ENCODE peak calls at places on chromosomes 12 and 14, in seven cellular contexts. M, R, W, Y, P, Q and B are unnamed samples.
A peak's percentile ranks its signal among the peaks of the same experiment; 100 is the strongest.

GRCh38 chr14:85428926-85429325 is 101.0 kb upstream of the FLRT2 start:
- DNase-seq in M (no peak), R (no peak), W (no peak), Y (no peak), P (no peak), Q (no peak), B (no peak)

GRCh38 chr14:53153702-53154112 is 584 bp upstream of the DDHD1 start:
- DNase-seq in M (no peak), R (no peak), W (no peak), Y (no peak), P (no peak), Q (no peak), B (no peak)

GRCh38 chr14:89158701-89159100 is 258.3 kb downstream of the FOXN3 start:
- DNase-seq in M (no peak), R (no peak), W (no peak), Y (no peak), P (no peak), Q (no peak), B (no peak)

GRCh38 chr12:27970391-27970980 is 2.0 kb downstream of the PTHLH start:
- DNase-seq in M (peak; percentile 50), R (no peak), W (peak; percentile 18), Y (no peak), P (no peak), Q (peak; percentile 64), B (peak; percentile 74)

GRCh38 chr12:31118831-31119530 is 45.3 kb downstream of the DDX11 start:
- DNase-seq in M (peak; percentile 48), R (peak; percentile 12), W (peak; percentile 71), Y (no peak), P (peak; percentile 45), Q (peak; percentile 61), B (no peak)

GRCh38 chr12:94570161-94570560 is 80.2 kb downstream of the TMCC3 start:
- DNase-seq in M (no peak), R (peak; percentile 8), W (no peak), Y (no peak), P (no peak), Q (no peak), B (no peak)

GRCh38 chr14:75967866-75968265 is 13.9 kb downstream of the TGFB3 start:
- DNase-seq in M (no peak), R (no peak), W (no peak), Y (no peak), P (no peak), Q (no peak), B (no peak)

GRCh38 chr12:7503686-7504085 is at the start of gene CD163:
- DNase-seq in M (no peak), R (no peak), W (no peak), Y (no peak), P (no peak), Q (no peak), B (no peak)

GRCh38 chr12:107568718-107569117 is 116.9 kb upstream of the PWP1 start:
- DNase-seq in M (no peak), R (no peak), W (no peak), Y (no peak), P (no peak), Q (no peak), B (no peak)

GRCh38 chr12:27616356-27617150 is 79.7 kb upstream of the REP15 start:
- DNase-seq in M (no peak), R (no peak), W (no peak), Y (no peak), P (no peak), Q (no peak), B (no peak)

GRCh38 chr14:51539571-51540037 is 112.1 kb upstream of the FRMD6 start:
- DNase-seq in M (no peak), R (no peak), W (no peak), Y (no peak), P (no peak), Q (no peak), B (no peak)

GRCh38 chr14:73025544-73025943 is 1.4 kb downstream of the ZFYVE1 start:
- DNase-seq in M (no peak), R (no peak), W (no peak), Y (no peak), P (no peak), Q (no peak), B (no peak)

GRCh38 chr12:115946867-115947695 is 330.4 kb downstream of the MED13L start:
- DNase-seq in M (no peak), R (no peak), W (no peak), Y (no peak), P (no peak), Q (no peak), B (no peak)

GRCh38 chr12:62847709-62848108 is 87.2 kb downstream of the PPM1H start:
- DNase-seq in M (no peak), R (no peak), W (no peak), Y (no peak), P (no peak), Q (no peak), B (no peak)

GRCh38 chr12:49622501-49623141 is 740 bp upstream of the PRPF40B start:
- DNase-seq in M (peak; percentile 68), R (no peak), W (peak; percentile 48), Y (peak; percentile 57), P (peak; percentile 39), Q (no peak), B (no peak)

GRCh38 chr14:29240046-29240445 is 473.5 kb downstream of the FOXG1 start:
- DNase-seq in M (no peak), R (no peak), W (no peak), Y (no peak), P (no peak), Q (no peak), B (no peak)

GRCh38 chr12:80183939-80184338 is 84.6 kb downstream of the OTOGL start:
- DNase-seq in M (no peak), R (no peak), W (no peak), Y (no peak), P (no peak), Q (no peak), B (no peak)

GRCh38 chr12:17372508-17372907 is 717.5 kb downstream of the RERGL start:
- DNase-seq in M (no peak), R (no peak), W (no peak), Y (no peak), P (no peak), Q (no peak), B (no peak)

GRCh38 chr14:41606249-41607118 is at the start of gene LRFN5:
- DNase-seq in M (no peak), R (no peak), W (peak; percentile 26), Y (no peak), P (no peak), Q (peak; percentile 69), B (peak; percentile 67)

GRCh38 chr12:104718581-104718980 is 239.5 kb downstream of the SLC41A2 start:
- DNase-seq in M (no peak), R (no peak), W (no peak), Y (no peak), P (no peak), Q (no peak), B (no peak)

GRCh38 chr12:105064564-105065222 is 19.6 kb downstream of the ALDH1L2 start:
- DNase-seq in M (no peak), R (no peak), W (no peak), Y (no peak), P (no peak), Q (no peak), B (no peak)

GRCh38 chr12:80045594-80045993 is 53.7 kb upstream of the OTOGL start:
- DNase-seq in M (no peak), R (no peak), W (no peak), Y (no peak), P (no peak), Q (no peak), B (no peak)

GRCh38 chr12:133180669-133181068 is 626 bp upstream of the ZNF268 start:
- DNase-seq in M (no peak), R (no peak), W (no peak), Y (no peak), P (no peak), Q (no peak), B (no peak)

GRCh38 chr12:133181238-133181959 is at the start of gene ZNF268:
- DNase-seq in M (peak; percentile 92), R (peak; percentile 85), W (peak; percentile 84), Y (peak; percentile 95), P (peak; percentile 94), Q (peak; percentile 95), B (peak; percentile 94)
- TF ChIP-seq POLR2A in M (peak; percentile 37), R (no peak), W (no peak), Y (no peak), P (no peak), Q (no peak), B (no peak)

GRCh38 chr12:46660276-46660675 is 165.5 kb downstream of the SLC38A4 start:
- DNase-seq in M (no peak), R (no peak), W (no peak), Y (no peak), P (no peak), Q (no peak), B (no peak)

GRCh38 chr12:46660719-46661118 is 165.1 kb downstream of the SLC38A4 start:
- DNase-seq in M (no peak), R (no peak), W (no peak), Y (no peak), P (no peak), Q (no peak), B (no peak)

GRCh38 chr12:46664771-46665287 is 161.0 kb downstream of the SLC38A4 start:
- DNase-seq in M (no peak), R (peak; percentile 72), W (peak; percentile 52), Y (peak; percentile 34), P (no peak), Q (no peak), B (no peak)

GRCh38 chr12:46661161-46661845 is 164.5 kb downstream of the SLC38A4 start:
- DNase-seq in M (no peak), R (peak; percentile 71), W (peak; percentile 50), Y (peak; percentile 64), P (no peak), Q (no peak), B (no peak)

DNA sequence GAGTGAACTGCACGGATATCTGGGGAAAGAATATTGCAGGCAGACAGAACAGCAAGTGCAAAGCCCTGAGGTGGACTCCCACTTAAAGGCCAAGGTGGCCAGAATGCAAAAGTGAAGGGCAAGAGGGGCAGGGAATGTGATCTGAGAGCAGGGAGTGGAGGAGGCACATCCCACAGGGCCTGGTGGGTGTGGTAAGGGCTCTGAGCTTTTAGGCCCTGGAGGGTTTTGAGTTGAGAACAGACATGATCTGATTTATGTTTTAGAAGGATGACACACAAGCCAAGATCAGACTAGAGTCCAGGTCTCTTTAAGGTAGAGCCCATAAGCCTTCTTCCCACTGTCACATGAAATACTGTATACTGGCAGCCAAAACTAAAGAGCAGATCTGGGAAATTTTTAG is 162.5 kb downstream of the SLC38A4 start:
- DNase-seq in M (no peak), R (no peak), W (no peak), Y (no peak), P (no peak), Q (no peak), B (no peak)
- H3K4me1 ChIP-seq in M (no peaks in the 10 kb centered on the region), R (peaks cover 56% of the 10 kb centered on the region), W (peaks cover 25% of the 10 kb centered on the region), Y (peaks cover 9% of the 10 kb centered on the region), P (peaks cover 11% of the 10 kb centered on the region), Q (peaks cover 20% of the 10 kb centered on the region), B (peaks cover 35% of the 10 kb centered on the region)

DNA sequence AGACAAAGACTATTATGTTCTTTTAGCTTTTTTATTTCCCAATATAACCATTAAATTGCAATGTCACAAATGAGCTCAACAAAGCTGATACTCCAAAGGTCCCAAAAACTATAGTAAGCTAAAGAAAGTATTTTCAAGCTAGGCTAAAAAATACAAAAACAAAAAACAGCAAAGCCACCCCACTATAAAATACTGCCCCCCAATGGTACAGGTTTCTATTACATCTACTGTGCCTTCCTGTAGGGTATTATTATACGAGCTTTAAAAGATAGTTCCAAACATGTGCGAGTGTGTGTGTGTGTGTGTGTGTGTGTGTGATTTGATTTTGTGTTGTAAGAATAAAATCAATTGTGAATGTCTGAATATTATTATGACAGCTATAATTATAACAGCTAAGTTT is 1.1 kb downstream of the IFNG start:
- DNase-seq in M (no peak), R (peak; percentile 40), W (no peak), Y (no peak), P (no peak), Q (no peak), B (no peak)
- TF ChIP-seq CTCF in M (peak; percentile 22), R (peak; percentile 60), W (no peak), Y (peak; percentile 29), P (peak; percentile 36), Q (no peak), B (no peak)

GRCh38 chr12:64759035-64759894 is at the start of gene GNS:
- DNase-seq in M (peak; percentile 99), R (peak; percentile 77), W (peak; percentile 96), Y (peak; percentile 97), P (peak; percentile 97), Q (peak; percentile 99), B (peak; percentile 98)
- TF ChIP-seq POLR2A in M (no peak), R (no peak), W (peak; percentile 64), Y (no peak), P (no peak), Q (no peak), B (no peak)